ENCODE peak calls at places on chromosomes 6 and 20, in six cellular contexts. One of them, this sample, is unnamed.

GRCh38 chr6:6875818-6876470 is 231.8 kb upstream of the RREB1 start:
- DNase-seq in trophoblast cell: peak
- DNase-seq in IMR-90: peak
- DNase-seq in H1: no peak
- DNase-seq in mesenchymal stem cell: peak
- DNase-seq in H9: no peak
- DNase-seq in this sample: no peak

GRCh38 chr6:39915866-39916265 is 18.4 kb downstream of the MOCS1 start:
- DNase-seq in mesenchymal stem cell: no peak
- DNase-seq in H9: no peak
- DNase-seq in trophoblast cell: no peak
- DNase-seq in IMR-90: no peak
- DNase-seq in H1: no peak
- DNase-seq in this sample: no peak

GRCh38 chr20:10848810-10849370 is 175.1 kb upstream of the JAG1 start:
- DNase-seq in IMR-90: peak
- DNase-seq in trophoblast cell: no peak
- DNase-seq in H9: peak
- DNase-seq in mesenchymal stem cell: peak
- DNase-seq in H1: no peak
- DNase-seq in this sample: peak

GRCh38 chr6:71367763-71368162 is 79.2 kb downstream of the OGFRL1 start:
- DNase-seq in trophoblast cell: peak
- DNase-seq in mesenchymal stem cell: no peak
- DNase-seq in H9: peak
- DNase-seq in IMR-90: peak
- DNase-seq in H1: no peak
- DNase-seq in this sample: no peak

GRCh38 chr6:162862462-162862861 is 134.7 kb downstream of the PACRG start:
- DNase-seq in H9: no peak
- DNase-seq in IMR-90: no peak
- DNase-seq in trophoblast cell: peak
- DNase-seq in H1: no peak
- DNase-seq in mesenchymal stem cell: no peak
- DNase-seq in this sample: no peak

GRCh38 chr20:19936801-19937583 is 80.2 kb upstream of the NAA20 start:
- DNase-seq in H1: no peak
- DNase-seq in H9: no peak
- DNase-seq in IMR-90: no peak
- DNase-seq in trophoblast cell: no peak
- DNase-seq in mesenchymal stem cell: no peak
- DNase-seq in this sample: no peak

GRCh38 chr6:31821301-31822037 is 6.1 kb upstream of the HSPA1B start:
- DNase-seq in IMR-90: peak
- DNase-seq in H1: peak
- DNase-seq in trophoblast cell: peak
- DNase-seq in H9: peak
- DNase-seq in mesenchymal stem cell: no peak
- DNase-seq in this sample: peak

GRCh38 chr6:143023695-143024094 is 37.0 kb upstream of the AIG1 start:
- DNase-seq in mesenchymal stem cell: no peak
- DNase-seq in H1: no peak
- DNase-seq in trophoblast cell: peak
- DNase-seq in IMR-90: no peak
- DNase-seq in H9: no peak
- DNase-seq in this sample: no peak

GRCh38 chr20:31608256-31608980 is 3.3 kb downstream of the ID1 start:
- DNase-seq in H1: peak
- DNase-seq in IMR-90: peak
- DNase-seq in mesenchymal stem cell: peak
- DNase-seq in H9: peak
- DNase-seq in trophoblast cell: peak
- DNase-seq in this sample: peak

GRCh38 chr6:88141641-88142298 is 24.4 kb downstream of the CNR1 start:
- DNase-seq in H9: no peak
- DNase-seq in mesenchymal stem cell: no peak
- DNase-seq in trophoblast cell: no peak
- DNase-seq in H1: no peak
- DNase-seq in IMR-90: no peak
- DNase-seq in this sample: no peak

GRCh38 chr20:10915815-10916214 is 242.0 kb upstream of the JAG1 start:
- DNase-seq in H9: no peak
- DNase-seq in mesenchymal stem cell: no peak
- DNase-seq in trophoblast cell: no peak
- DNase-seq in H1: no peak
- DNase-seq in IMR-90: no peak
- DNase-seq in this sample: no peak

GRCh38 chr20:479487-479886 is 17.2 kb upstream of the TBC1D20 start:
- DNase-seq in H9: no peak
- DNase-seq in H1: no peak
- DNase-seq in trophoblast cell: no peak
- DNase-seq in IMR-90: peak
- DNase-seq in mesenchymal stem cell: no peak
- DNase-seq in this sample: no peak

GRCh38 chr6:164640946-164641345 is 668.5 kb downstream of the C6orf118 start:
- DNase-seq in mesenchymal stem cell: no peak
- DNase-seq in trophoblast cell: no peak
- DNase-seq in H1: no peak
- DNase-seq in IMR-90: no peak
- DNase-seq in H9: no peak
- DNase-seq in this sample: no peak

GRCh38 chr20:63745424-63745805 is 5.8 kb downstream of the SLC2A4RG start:
- DNase-seq in H9: no peak
- DNase-seq in mesenchymal stem cell: no peak
- DNase-seq in trophoblast cell: no peak
- DNase-seq in IMR-90: no peak
- DNase-seq in H1: no peak
- DNase-seq in this sample: no peak

GRCh38 chr6:21731411-21732031 is 138.0 kb downstream of the SOX4 start:
- DNase-seq in mesenchymal stem cell: no peak
- DNase-seq in IMR-90: peak
- DNase-seq in H9: no peak
- DNase-seq in trophoblast cell: peak
- DNase-seq in H1: peak
- DNase-seq in this sample: no peak

GRCh38 chr6:75409928-75410327 is 83.7 kb downstream of the FILIP1 start:
- DNase-seq in mesenchymal stem cell: no peak
- DNase-seq in H1: no peak
- DNase-seq in trophoblast cell: no peak
- DNase-seq in H9: no peak
- DNase-seq in IMR-90: peak
- DNase-seq in this sample: no peak

GRCh38 chr6:217048-217659 is 75.1 kb upstream of the DUSP22 start:
- DNase-seq in trophoblast cell: no peak
- DNase-seq in mesenchymal stem cell: no peak
- DNase-seq in H1: peak
- DNase-seq in H9: peak
- DNase-seq in IMR-90: no peak
- DNase-seq in this sample: no peak

GRCh38 chr6:111926731-111927302 is 53.6 kb upstream of the FYN start:
- DNase-seq in H1: no peak
- DNase-seq in trophoblast cell: no peak
- DNase-seq in H9: no peak
- DNase-seq in mesenchymal stem cell: no peak
- DNase-seq in IMR-90: no peak
- DNase-seq in this sample: no peak

GRCh38 chr6:165646484-165646883 is 16.6 kb downstream of the PDE10A start:
- DNase-seq in trophoblast cell: no peak
- DNase-seq in H1: no peak
- DNase-seq in IMR-90: no peak
- DNase-seq in mesenchymal stem cell: no peak
- DNase-seq in H9: no peak
- DNase-seq in this sample: no peak

GRCh38 chr6:165820407-165820806 is 157.4 kb upstream of the PDE10A start:
- DNase-seq in H9: no peak
- DNase-seq in IMR-90: no peak
- DNase-seq in trophoblast cell: no peak
- DNase-seq in mesenchymal stem cell: no peak
- DNase-seq in H1: no peak
- DNase-seq in this sample: no peak

GRCh38 chr6:21149460-21149859 is 444.1 kb upstream of the SOX4 start:
- DNase-seq in H1: no peak
- DNase-seq in trophoblast cell: peak
- DNase-seq in mesenchymal stem cell: peak
- DNase-seq in IMR-90: peak
- DNase-seq in H9: no peak
- DNase-seq in this sample: no peak

GRCh38 chr20:2005831-2006426 is 12.1 kb upstream of the PDYN start:
- DNase-seq in trophoblast cell: peak
- DNase-seq in mesenchymal stem cell: peak
- DNase-seq in IMR-90: peak
- DNase-seq in H9: peak
- DNase-seq in H1: peak
- DNase-seq in this sample: peak

GRCh38 chr6:133241088-133241900 is at the start of gene EYA4:
- DNase-seq in H9: peak
- DNase-seq in H1: peak
- DNase-seq in IMR-90: peak
- DNase-seq in trophoblast cell: no peak
- DNase-seq in mesenchymal stem cell: peak
- DNase-seq in this sample: peak

GRCh38 chr6:163152701-163153100 is 261.8 kb upstream of the QKI start:
- DNase-seq in mesenchymal stem cell: no peak
- DNase-seq in trophoblast cell: no peak
- DNase-seq in H9: no peak
- DNase-seq in H1: no peak
- DNase-seq in IMR-90: no peak
- DNase-seq in this sample: no peak

GRCh38 chr20:8951136-8951535 is 117.8 kb upstream of the PLCB4 start:
- DNase-seq in H1: no peak
- DNase-seq in mesenchymal stem cell: no peak
- DNase-seq in trophoblast cell: no peak
- DNase-seq in IMR-90: no peak
- DNase-seq in H9: no peak
- DNase-seq in this sample: no peak

GRCh38 chr20:8953300-8953699 is 115.6 kb upstream of the PLCB4 start:
- DNase-seq in H9: peak
- DNase-seq in H1: no peak
- DNase-seq in IMR-90: no peak
- DNase-seq in trophoblast cell: no peak
- DNase-seq in mesenchymal stem cell: no peak
- DNase-seq in this sample: no peak
- H3K23ac ChIP-seq in H9: no peak
- H3K23ac ChIP-seq in H1: no peak
- H3K23ac ChIP-seq in IMR-90: no peak
- H3K23ac ChIP-seq in trophoblast cell: no peak
- H3K23ac ChIP-seq in mesenchymal stem cell: no peak
- H3K23ac ChIP-seq in this sample: no peak

DNA sequence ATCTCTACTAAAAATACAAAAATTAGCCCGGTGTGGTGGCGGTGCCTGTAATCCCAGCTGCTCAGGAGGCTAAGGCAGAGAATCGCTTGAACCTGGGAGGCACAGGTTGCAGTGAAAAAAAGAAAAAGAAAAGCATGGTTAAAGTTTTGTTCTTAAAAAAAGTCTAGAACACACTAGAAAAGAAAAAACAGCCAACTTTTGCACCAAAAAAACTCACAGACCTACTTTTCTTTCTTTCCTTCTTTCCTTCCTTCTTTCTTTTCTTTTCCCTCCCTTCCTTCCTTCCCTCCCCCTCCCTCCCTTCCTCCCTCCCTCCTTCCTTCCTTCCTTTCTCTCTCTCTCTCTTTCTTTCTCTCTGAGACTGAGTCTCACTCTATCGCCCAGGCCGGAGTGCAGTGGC is 204.4 kb downstream of the BTBD9 start:
- DNase-seq in H9: no peak
- DNase-seq in H1: no peak
- DNase-seq in trophoblast cell: no peak
- DNase-seq in IMR-90: no peak
- DNase-seq in mesenchymal stem cell: no peak
- DNase-seq in this sample: no peak
- H2BK5ac ChIP-seq in H9: no peak
- H2BK5ac ChIP-seq in H1: no peak
- H2BK5ac ChIP-seq in trophoblast cell: no peak
- H2BK5ac ChIP-seq in IMR-90: no peak
- H2BK5ac ChIP-seq in mesenchymal stem cell: no peak
- H2BK5ac ChIP-seq in this sample: no peak

DNA sequence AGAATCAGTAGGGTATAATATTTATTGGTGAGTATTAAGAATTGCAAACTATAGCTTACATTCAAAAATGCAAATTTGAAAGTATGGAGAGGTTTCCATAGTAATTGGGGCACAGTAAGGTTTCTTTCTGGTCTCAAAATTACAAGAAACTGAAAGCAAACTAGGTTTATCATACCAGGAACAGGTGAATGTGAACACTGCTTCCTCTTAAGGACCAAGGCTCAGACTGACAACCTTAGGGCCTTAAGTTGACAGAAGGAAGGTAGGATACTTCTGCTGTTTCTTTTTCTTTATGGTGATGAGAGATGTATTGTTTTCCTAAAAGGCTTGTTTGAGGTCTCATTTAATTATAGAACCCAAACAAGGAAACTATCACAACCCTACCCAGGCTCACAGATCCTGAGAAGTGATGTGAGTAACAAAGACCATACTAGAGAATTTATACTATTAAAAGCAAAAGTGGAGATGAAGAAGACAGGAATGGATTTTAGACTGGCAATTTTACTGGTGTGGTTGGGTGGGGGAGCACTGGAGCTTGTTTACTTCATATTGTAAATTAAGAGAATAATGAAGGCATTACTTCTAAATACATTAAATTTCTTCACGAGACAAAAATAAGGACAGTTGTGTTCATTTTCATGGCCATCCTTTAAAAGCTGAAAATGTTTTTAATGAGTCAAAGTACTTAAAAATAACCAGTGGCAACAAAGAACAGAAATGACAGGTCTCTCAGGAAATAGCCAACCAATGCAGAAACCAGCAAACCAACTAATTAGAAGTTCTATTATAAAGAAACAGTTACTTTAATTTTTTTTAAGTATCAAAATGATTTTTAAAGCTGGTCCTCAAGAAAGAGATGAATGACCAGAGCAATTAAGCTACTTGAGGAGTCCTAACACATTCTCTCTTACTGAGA is 21.3 kb downstream of the STAU1 start:
- DNase-seq in trophoblast cell: no peak
- DNase-seq in mesenchymal stem cell: no peak
- DNase-seq in H9: no peak
- DNase-seq in H1: no peak
- DNase-seq in IMR-90: no peak
- DNase-seq in this sample: no peak
- H3K14ac ChIP-seq in trophoblast cell: no peak
- H3K14ac ChIP-seq in mesenchymal stem cell: no peak
- H3K14ac ChIP-seq in H9: no peak
- H3K14ac ChIP-seq in H1: no peak
- H3K14ac ChIP-seq in IMR-90: no peak
- H3K14ac ChIP-seq in this sample: no peak

DNA sequence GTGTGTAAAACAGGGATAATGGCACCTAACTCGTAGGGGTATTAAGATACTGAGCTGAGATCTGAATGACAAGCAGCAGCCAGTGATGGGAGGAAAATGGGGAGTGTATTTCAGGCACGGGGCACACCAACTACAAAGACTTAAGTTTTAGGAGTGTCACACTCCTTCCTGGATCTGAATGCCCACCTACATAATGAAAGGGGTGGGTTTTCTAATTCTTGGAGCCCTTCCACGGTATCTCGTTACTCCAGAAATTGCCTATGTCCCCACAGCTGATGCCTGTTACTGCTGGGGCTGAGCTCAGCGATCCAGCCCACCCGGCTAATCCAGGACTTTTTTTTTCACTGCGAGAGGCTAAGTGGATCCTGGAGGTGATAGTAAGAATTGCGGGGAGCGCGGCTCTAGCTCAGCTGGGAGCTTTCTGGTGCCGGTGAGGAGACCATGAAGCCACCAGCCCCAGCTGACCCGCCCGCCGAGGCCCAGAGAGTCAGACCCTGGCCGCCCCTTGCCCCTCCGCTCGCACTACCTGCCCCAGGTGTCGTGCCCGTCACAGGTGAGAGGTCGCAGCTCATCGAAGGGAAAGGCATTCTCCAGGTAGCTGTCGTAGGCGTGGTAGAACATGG is 726 bp downstream of the EDEM2 start:
- DNase-seq in mesenchymal stem cell: peak
- DNase-seq in H1: no peak
- DNase-seq in trophoblast cell: peak
- DNase-seq in H9: peak
- DNase-seq in IMR-90: no peak
- DNase-seq in this sample: no peak
- H3K23ac ChIP-seq in mesenchymal stem cell: peak
- H3K23ac ChIP-seq in H1: no peak
- H3K23ac ChIP-seq in trophoblast cell: no peak
- H3K23ac ChIP-seq in H9: no peak
- H3K23ac ChIP-seq in IMR-90: peak
- H3K23ac ChIP-seq in this sample: peak

This sample was measured in neuronal stem cell.